ENCODE peak calls at places on chromosomes 11 and 22, in four cellular contexts. One of them, this sample, is unnamed.

GRCh38 chr22:20652582-20652981 is 121.3 kb upstream of the SERPIND1 start:
- DNase-seq in GM12878: no peak
- DNase-seq in IMR-90: no peak
- DNase-seq in endothelial cell of umbilical vein: no peak
- DNase-seq in this sample: no peak

GRCh38 chr11:111476961-111477360 is 35.2 kb downstream of the BTG4 start:
- DNase-seq in endothelial cell of umbilical vein: no peak
- DNase-seq in GM12878: no peak
- DNase-seq in IMR-90: no peak
- DNase-seq in this sample: no peak

GRCh38 chr22:20566420-20567260 is 59.2 kb downstream of the MED15 start:
- DNase-seq in IMR-90: peak
- DNase-seq in endothelial cell of umbilical vein: no peak
- DNase-seq in GM12878: no peak
- DNase-seq in this sample: no peak

GRCh38 chr11:83583953-83584352 is 297.8 kb upstream of the CCDC90B start:
- DNase-seq in GM12878: peak
- DNase-seq in IMR-90: peak
- DNase-seq in endothelial cell of umbilical vein: no peak
- DNase-seq in this sample: no peak

GRCh38 chr22:48886604-48887393 is 940.9 kb downstream of the BRD1 start:
- DNase-seq in GM12878: no peak
- DNase-seq in IMR-90: no peak
- DNase-seq in endothelial cell of umbilical vein: no peak
- DNase-seq in this sample: no peak

GRCh38 chr11:14578551-14578956 is 58.4 kb upstream of the PSMA1 start:
- DNase-seq in IMR-90: peak
- DNase-seq in endothelial cell of umbilical vein: peak
- DNase-seq in GM12878: peak
- DNase-seq in this sample: peak

GRCh38 chr11:125923012-125923579 is 18.8 kb downstream of the DDX25 start:
- DNase-seq in GM12878: peak
- DNase-seq in IMR-90: peak
- DNase-seq in endothelial cell of umbilical vein: peak
- DNase-seq in this sample: peak

GRCh38 chr22:43343262-43343988 is at the start of gene SCUBE1:
- DNase-seq in endothelial cell of umbilical vein: peak
- DNase-seq in IMR-90: no peak
- DNase-seq in GM12878: no peak
- DNase-seq in this sample: peak

GRCh38 chr11:115930276-115930675 is 426.1 kb upstream of the CADM1 start:
- DNase-seq in IMR-90: no peak
- DNase-seq in endothelial cell of umbilical vein: no peak
- DNase-seq in GM12878: no peak
- DNase-seq in this sample: no peak

GRCh38 chr22:37222440-37222971 is 10.2 kb upstream of the SSTR3 start:
- DNase-seq in endothelial cell of umbilical vein: no peak
- DNase-seq in GM12878: no peak
- DNase-seq in IMR-90: no peak
- DNase-seq in this sample: no peak

GRCh38 chr11:69265210-69265609 is 28.7 kb upstream of the MYEOV start:
- DNase-seq in IMR-90: no peak
- DNase-seq in endothelial cell of umbilical vein: no peak
- DNase-seq in GM12878: no peak
- DNase-seq in this sample: no peak
- TF ChIP-seq FOS in IMR-90: no peak
- TF ChIP-seq FOS in endothelial cell of umbilical vein: no peak
- TF ChIP-seq FOS in GM12878: no peak
- TF ChIP-seq FOS in this sample: no peak

GRCh38 chr11:61922539-61922938 is 5.2 kb upstream of the RAB3IL1 start:
- DNase-seq in IMR-90: peak
- DNase-seq in GM12878: no peak
- DNase-seq in endothelial cell of umbilical vein: no peak
- DNase-seq in this sample: peak
- TF ChIP-seq POLR2A in IMR-90: no peak
- TF ChIP-seq POLR2A in GM12878: no peak
- TF ChIP-seq POLR2A in endothelial cell of umbilical vein: no peak
- TF ChIP-seq POLR2A in this sample: no peak

GRCh38 chr11:120652705-120653335 is 141.3 kb downstream of the GRIK4 start:
- DNase-seq in endothelial cell of umbilical vein: no peak
- DNase-seq in GM12878: no peak
- DNase-seq in IMR-90: peak
- DNase-seq in this sample: no peak

GRCh38 chr11:120657306-120658070 is 145.9 kb downstream of the GRIK4 start:
- DNase-seq in endothelial cell of umbilical vein: no peak
- DNase-seq in GM12878: peak
- DNase-seq in IMR-90: no peak
- DNase-seq in this sample: no peak

GRCh38 chr11:120659076-120659475 is 147.5 kb downstream of the GRIK4 start:
- DNase-seq in GM12878: no peak
- DNase-seq in IMR-90: no peak
- DNase-seq in endothelial cell of umbilical vein: no peak
- DNase-seq in this sample: no peak

GRCh38 chr11:120658071-120658423 is 146.5 kb downstream of the GRIK4 start:
- DNase-seq in endothelial cell of umbilical vein: no peak
- DNase-seq in IMR-90: no peak
- DNase-seq in GM12878: peak
- DNase-seq in this sample: no peak

DNA sequence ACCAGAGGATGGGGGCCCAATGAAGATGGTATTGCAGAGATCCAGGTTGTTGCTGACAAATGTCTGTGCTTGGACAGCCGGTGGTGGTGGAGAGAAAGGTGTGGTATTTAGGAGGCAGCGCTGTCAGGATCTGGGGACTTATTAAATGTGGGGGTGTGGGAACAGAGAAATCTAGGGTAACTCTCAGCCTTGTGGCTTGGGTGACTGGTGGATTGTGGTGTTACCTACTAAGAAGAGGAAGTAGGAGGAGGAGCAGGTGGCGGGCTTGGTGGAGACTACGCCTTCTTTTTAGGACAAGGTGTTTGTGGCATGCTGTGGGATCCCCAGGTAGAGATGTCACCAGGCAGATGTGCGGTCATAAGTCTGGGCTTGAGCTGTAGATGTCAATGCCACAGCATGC is 144.0 kb downstream of the GRIK4 start:
- DNase-seq in IMR-90: no peak
- DNase-seq in GM12878: peak
- DNase-seq in endothelial cell of umbilical vein: no peak
- DNase-seq in this sample: no peak
- TF ChIP-seq FOS in IMR-90: no peak
- TF ChIP-seq FOS in GM12878: no peak
- TF ChIP-seq FOS in endothelial cell of umbilical vein: no peak
- TF ChIP-seq FOS in this sample: no peak

DNA sequence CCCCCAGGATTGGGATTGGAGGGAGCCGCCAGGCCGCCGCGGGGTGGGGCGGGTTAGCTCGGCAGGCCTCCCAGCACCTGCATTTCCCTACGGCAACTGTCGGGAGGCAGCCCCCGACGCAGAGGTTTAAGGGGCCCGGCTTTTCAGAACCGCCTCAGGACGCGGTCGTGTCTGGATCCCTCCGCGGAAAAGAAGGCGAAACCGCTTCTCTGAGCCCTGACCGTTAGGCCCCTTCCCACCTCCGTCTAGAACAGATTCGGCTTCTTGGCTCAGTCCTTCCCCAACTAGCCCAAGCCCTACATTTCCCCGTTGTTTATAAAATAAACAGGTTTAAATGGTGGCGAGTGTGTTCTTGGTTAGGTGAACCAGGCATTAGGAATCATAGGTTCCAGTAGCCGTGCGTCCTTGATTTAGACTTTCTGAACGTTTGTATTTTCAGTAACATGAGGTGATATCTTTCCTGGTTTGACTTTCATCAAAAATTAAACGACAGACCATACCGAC is 1.0 kb upstream of the HSPA8 start:
- DNase-seq in endothelial cell of umbilical vein: no peak
- DNase-seq in IMR-90: peak
- DNase-seq in GM12878: no peak
- DNase-seq in this sample: no peak
- TF ChIP-seq POLR2A in endothelial cell of umbilical vein: peak
- TF ChIP-seq POLR2A in IMR-90: peak
- TF ChIP-seq POLR2A in GM12878: peak
- TF ChIP-seq POLR2A in this sample: peak

DNA sequence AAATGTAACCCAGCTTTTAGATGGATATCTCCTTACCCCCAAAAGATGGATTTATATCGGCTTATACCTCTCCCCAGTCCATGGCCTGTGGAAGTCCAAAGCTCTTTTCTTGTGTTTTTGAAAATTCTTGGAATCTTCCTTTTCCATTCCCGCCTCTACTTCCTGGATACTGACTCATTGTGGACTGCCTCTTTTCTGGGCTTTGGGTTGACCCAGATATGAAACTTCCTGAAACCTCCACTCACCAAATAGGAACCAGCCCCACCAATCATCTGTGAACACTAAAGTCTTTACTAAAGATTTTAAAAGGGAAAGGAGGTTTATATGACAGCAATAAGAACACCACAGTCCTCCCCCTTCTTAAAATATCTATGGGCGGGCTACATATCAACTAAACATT is 163.4 kb upstream of the SYN3 start:
- DNase-seq in IMR-90: no peak
- DNase-seq in GM12878: no peak
- DNase-seq in endothelial cell of umbilical vein: no peak
- DNase-seq in this sample: no peak
- TF ChIP-seq FOS in IMR-90: no peak
- TF ChIP-seq FOS in GM12878: no peak
- TF ChIP-seq FOS in endothelial cell of umbilical vein: no peak
- TF ChIP-seq FOS in this sample: no peak

GRCh38 chr11:69008774-69009440 is 4.1 kb downstream of the MRGPRF start:
- DNase-seq in IMR-90: peak
- DNase-seq in GM12878: no peak
- DNase-seq in endothelial cell of umbilical vein: peak
- DNase-seq in this sample: peak
- TF ChIP-seq POLR2A in IMR-90: peak
- TF ChIP-seq POLR2A in GM12878: no peak
- TF ChIP-seq POLR2A in endothelial cell of umbilical vein: no peak
- TF ChIP-seq POLR2A in this sample: no peak

DNA sequence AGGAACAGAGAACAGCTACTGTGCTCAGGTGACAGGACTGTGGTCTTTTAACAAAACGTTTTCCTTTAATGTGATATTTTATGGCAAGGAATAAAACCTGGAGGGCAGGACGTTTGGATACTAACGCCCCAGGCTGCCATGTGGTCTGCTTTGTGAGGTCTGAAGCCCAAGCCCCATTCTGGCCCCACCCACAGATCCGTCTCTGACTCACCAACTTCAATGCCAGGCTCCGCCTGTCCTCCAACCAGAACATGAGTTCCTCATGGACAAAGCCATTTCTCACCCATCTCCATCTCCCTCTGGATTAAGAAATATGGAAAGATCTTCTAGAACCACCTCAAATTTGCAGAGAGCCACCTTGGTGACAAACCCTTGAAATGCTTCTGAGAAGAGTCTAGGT is 148.8 kb downstream of the CRYBB2 start:
- DNase-seq in IMR-90: peak
- DNase-seq in endothelial cell of umbilical vein: no peak
- DNase-seq in GM12878: no peak
- DNase-seq in this sample: no peak
- TF ChIP-seq FOS in IMR-90: no peak
- TF ChIP-seq FOS in endothelial cell of umbilical vein: no peak
- TF ChIP-seq FOS in GM12878: no peak
- TF ChIP-seq FOS in this sample: no peak

GRCh38 chr11:64429970-64430369 is 71.0 kb downstream of the RPS6KA4 start:
- DNase-seq in IMR-90: no peak
- DNase-seq in endothelial cell of umbilical vein: no peak
- DNase-seq in GM12878: no peak
- DNase-seq in this sample: no peak
- TF ChIP-seq POLR2A in IMR-90: no peak
- TF ChIP-seq POLR2A in endothelial cell of umbilical vein: no peak
- TF ChIP-seq POLR2A in GM12878: no peak
- TF ChIP-seq POLR2A in this sample: no peak